ENCODE peak calls at places on chromosomes 11 and 22, in five cellular contexts. S is NCI-H2029, O is iPS-NIHi11, C is HEK293T, G is vagina. P is an unnamed sample.

GRCh38 chr22:48319321-48320047 is 1508.2 kb downstream of the BRD1 start:
- DNase-seq in S (no peak), O (no peak), C (no peak), G (no peak), P (no peak)

GRCh38 chr11:117879516-117880480 is 3.3 kb upstream of the FXYD6 start:
- DNase-seq in S (no peak), O (no peak), C (no peak), G (peak), P (no peak)

GRCh38 chr11:62553839-62554361 is 7.3 kb upstream of the AHNAK start:
- DNase-seq in S (no peak), O (no peak), C (no peak), G (no peak), P (no peak)

GRCh38 chr11:108498046-108498815 is at the start of gene POGLUT3:
- DNase-seq in S (peak), O (peak), C (peak), G (no peak), P (peak)

GRCh38 chr11:25734592-25735211 is 597.2 kb upstream of the ANO3 start:
- DNase-seq in S (no peak), O (peak), C (no peak), G (no peak), P (peak)

GRCh38 chr22:16824718-16825687 is at the start of gene XKR3:
- DNase-seq in S (no peak), O (no peak), C (no peak), G (no peak), P (no peak)

GRCh38 chr11:1120532-1121342 is 37.0 kb upstream of the MUC5AC start:
- DNase-seq in S (no peak), O (no peak), C (no peak), G (no peak), P (no peak)

GRCh38 chr22:48096846-48097665 is 1334.6 kb downstream of the TBC1D22A start:
- DNase-seq in S (no peak), O (no peak), C (no peak), G (no peak), P (no peak)

GRCh38 chr11:44766972-44767278 is 40.2 kb downstream of the TSPAN18 start:
- DNase-seq in S (no peak), O (no peak), C (no peak), G (no peak), P (no peak)

GRCh38 chr22:27663812-27664211 is 137.7 kb downstream of the MN1 start:
- DNase-seq in S (no peak), O (no peak), C (no peak), G (no peak), P (no peak)

GRCh38 chr22:32043391-32043790 is 330 bp downstream of the SLC5A1 start:
- DNase-seq in S (no peak), O (no peak), C (no peak), G (no peak), P (no peak)

GRCh38 chr22:49235463-49236300 is 592.0 kb downstream of the BRD1 start:
- DNase-seq in S (peak), O (peak), C (no peak), G (no peak), P (no peak)

GRCh38 chr11:35838071-35838470 is 105.8 kb upstream of the LDLRAD3 start:
- DNase-seq in S (no peak), O (no peak), C (no peak), G (no peak), P (no peak)

GRCh38 chr11:819129-819931 is 616 bp downstream of the PNPLA2 start:
- DNase-seq in S (peak), O (peak), C (peak), G (no peak), P (peak)

GRCh38 chr11:115707180-115707905 is 203.1 kb upstream of the CADM1 start:
- DNase-seq in S (no peak), O (no peak), C (no peak), G (no peak), P (no peak)

GRCh38 chr11:1153951-1154487 is 3.7 kb upstream of the MUC5AC start:
- DNase-seq in S (no peak), O (peak), C (no peak), G (no peak), P (no peak)

GRCh38 chr22:26399288-26399687 is 29.8 kb upstream of the ASPHD2 start:
- DNase-seq in S (no peak), O (no peak), C (no peak), G (no peak), P (no peak)

GRCh38 chr22:24894220-24894975 is 52.1 kb downstream of the LHFPL7 start:
- DNase-seq in S (peak), O (peak), C (no peak), G (no peak), P (peak)

P was measured in NCI-H82.